ENCODE peak calls at places on chromosome 3, in nine cellular contexts. E is right atrium auricular region, C is left ventricle myocardium inferior, V is PC-9, H is mesothelial cell of epicardium, X is endodermal cell, J is uterus, G is neural crest cell, F is pancreas. D is an unnamed sample.

GRCh38 chr3:146052046-146052790 is 108.8 kb downstream of the PLOD2 start:
- DNase-seq in G (no peak), F (no peak), X (no peak), J (no peak), E (no peak), V (no peak), C (no peak), H (no peak), D (no peak)

GRCh38 chr3:129521702-129522101 is 6.7 kb upstream of the RHO start:
- DNase-seq in E (no peak), X (no peak), C (no peak), V (no peak), F (no peak), H (no peak), J (no peak), G (no peak), D (no peak)

GRCh38 chr3:52405066-52405465 is 39.8 kb downstream of the SEMA3G start:
- DNase-seq in C (peak), G (no peak), V (no peak), E (no peak), J (no peak), H (no peak), X (no peak), F (no peak), D (no peak)

GRCh38 chr3:52440249-52440551 is 4.7 kb downstream of the SEMA3G start:
- DNase-seq in X (peak), F (no peak), C (no peak), E (no peak), G (no peak), H (no peak), J (no peak), V (no peak), D (no peak)

GRCh38 chr3:41434781-41435180 is 235.5 kb downstream of the CTNNB1 start:
- DNase-seq in J (no peak), C (no peak), V (no peak), H (no peak), X (no peak), F (no peak), E (no peak), G (no peak), D (no peak)

GRCh38 chr3:43180027-43180426 is 74.1 kb upstream of the POMGNT2 start:
- DNase-seq in J (no peak), X (peak), C (no peak), E (no peak), V (peak), H (no peak), G (no peak), F (no peak), D (no peak)

GRCh38 chr3:191176038-191176437 is 23.0 kb upstream of the OSTN start:
- DNase-seq in C (no peak), X (no peak), G (no peak), F (no peak), V (no peak), J (no peak), E (no peak), H (no peak), D (no peak)

GRCh38 chr3:39651993-39652739 is 157.2 kb upstream of the MYRIP start:
- DNase-seq in V (no peak), G (no peak), X (no peak), F (peak), C (no peak), H (no peak), E (no peak), J (no peak), D (no peak)

GRCh38 chr3:191290311-191291025 is 38.7 kb upstream of the CCDC50 start:
- DNase-seq in X (no peak), V (no peak), F (no peak), G (no peak), H (no peak), J (no peak), E (no peak), C (no peak), D (no peak)

GRCh38 chr3:31448882-31449243 is 83.9 kb upstream of the STT3B start:
- DNase-seq in J (no peak), E (no peak), G (no peak), X (no peak), F (no peak), V (no peak), H (no peak), C (no peak), D (no peak)

GRCh38 chr3:126416943-126417342 is 22.2 kb downstream of the CFAP100 start:
- DNase-seq in X (no peak), C (no peak), V (no peak), H (no peak), J (no peak), E (no peak), G (no peak), F (peak), D (no peak)

GRCh38 chr3:167700926-167701325 is 33.8 kb downstream of the PDCD10 start:
- DNase-seq in C (no peak), X (no peak), F (no peak), G (no peak), J (no peak), H (no peak), V (no peak), E (no peak), D (no peak)

GRCh38 chr3:38247366-38248035 is 18.1 kb upstream of the SLC22A13 start:
- DNase-seq in V (peak), F (no peak), X (no peak), J (no peak), E (no peak), G (no peak), C (no peak), H (no peak), D (peak)
- TF ChIP-seq CTCF in V (no peak), F (no peak), X (no peak), J (no peak), E (peak), G (no peak), C (peak), H (no peak), D (peak)

DNA sequence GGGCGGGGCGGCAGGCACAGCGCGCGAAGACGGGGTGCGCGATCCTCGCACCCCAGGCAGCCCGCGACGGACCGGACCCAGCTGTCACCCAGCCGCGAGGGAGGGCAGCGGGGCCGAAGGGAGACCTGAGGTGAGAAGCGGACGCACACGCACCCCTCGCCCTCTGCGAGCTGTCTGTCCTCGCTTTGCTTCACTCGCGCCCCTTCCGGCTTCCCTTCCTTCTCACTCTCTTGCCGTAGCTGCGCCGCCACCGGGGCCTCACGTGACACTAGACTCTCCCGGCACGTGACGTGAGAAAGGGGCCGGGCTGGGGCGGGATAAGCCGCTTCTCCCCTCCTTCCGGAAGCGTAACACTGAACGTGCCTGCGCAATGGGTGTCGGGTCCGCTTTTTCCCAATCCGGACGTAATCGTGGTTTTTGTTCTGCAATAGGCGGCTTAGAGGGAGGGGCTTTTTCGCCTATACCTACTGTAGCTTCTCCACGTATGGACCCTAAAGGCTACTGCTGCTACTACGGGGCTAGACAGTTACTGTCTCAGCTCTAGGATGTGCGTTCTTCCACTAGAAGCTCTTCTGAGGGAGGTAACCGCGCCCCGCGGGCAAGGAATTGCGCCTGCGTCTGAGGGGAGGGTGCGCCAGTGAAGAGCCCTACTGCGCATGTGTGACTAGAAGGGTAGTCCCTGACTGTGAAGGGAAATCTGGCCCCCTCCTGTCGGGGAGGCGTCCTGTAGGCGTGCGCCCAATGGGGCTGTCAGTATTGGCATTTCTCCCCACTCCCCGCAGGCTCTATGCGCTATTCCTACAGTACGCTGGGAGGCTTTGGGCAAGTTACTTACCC is at the start of the genes ATG3 and SLC35A5:
- DNase-seq in E (peak), V (peak), J (peak), C (peak), X (peak), G (peak), F (peak), H (peak), D (peak)
- TF ChIP-seq CTCF in E (no peak), V (peak), J (peak), C (no peak), X (peak), G (no peak), F (no peak), H (no peak), D (peak)

GRCh38 chr3:117407317-117407716 is 697.7 kb downstream of the TUSC7 start:
- DNase-seq in X (no peak), J (no peak), E (no peak), F (no peak), C (no peak), H (no peak), G (no peak), V (no peak), D (no peak)
- TF ChIP-seq CTCF in X (peak), J (no peak), E (no peak), F (no peak), C (no peak), H (peak), G (peak), V (peak), D (peak)

GRCh38 chr3:134360046-134360445 is 14.2 kb downstream of the AMOTL2 start:
- DNase-seq in H (no peak), C (no peak), V (no peak), G (no peak), J (no peak), X (peak), F (no peak), E (no peak), D (no peak)

GRCh38 chr3:134356411-134357040 is 17.7 kb downstream of the AMOTL2 start:
- DNase-seq in X (peak), V (no peak), H (no peak), J (peak), F (no peak), E (no peak), C (no peak), G (no peak), D (no peak)

GRCh38 chr3:134359121-134360010 is 14.9 kb downstream of the AMOTL2 start:
- DNase-seq in H (no peak), X (peak), C (peak), E (no peak), J (peak), G (no peak), F (no peak), V (no peak), D (no peak)

GRCh38 chr3:134357261-134357913 is 16.9 kb downstream of the AMOTL2 start:
- DNase-seq in V (no peak), H (no peak), F (no peak), J (peak), E (no peak), C (no peak), X (peak), G (no peak), D (no peak)

GRCh38 chr3:134357914-134358811 is 16.1 kb downstream of the AMOTL2 start:
- DNase-seq in H (peak), F (no peak), C (no peak), X (peak), E (no peak), V (peak), G (no peak), J (peak), D (no peak)
- TF ChIP-seq CTCF in H (no peak), F (no peak), C (peak), X (peak), E (peak), V (peak), G (peak), J (no peak), D (peak)

GRCh38 chr3:55012091-55012490 is 84.2 kb upstream of the LRTM1 start:
- DNase-seq in J (no peak), C (no peak), H (no peak), F (no peak), G (no peak), X (no peak), V (no peak), E (no peak), D (no peak)
- TF ChIP-seq CTCF in J (no peak), C (no peak), H (no peak), F (no peak), G (no peak), X (no peak), V (no peak), E (no peak), D (no peak)

DNA sequence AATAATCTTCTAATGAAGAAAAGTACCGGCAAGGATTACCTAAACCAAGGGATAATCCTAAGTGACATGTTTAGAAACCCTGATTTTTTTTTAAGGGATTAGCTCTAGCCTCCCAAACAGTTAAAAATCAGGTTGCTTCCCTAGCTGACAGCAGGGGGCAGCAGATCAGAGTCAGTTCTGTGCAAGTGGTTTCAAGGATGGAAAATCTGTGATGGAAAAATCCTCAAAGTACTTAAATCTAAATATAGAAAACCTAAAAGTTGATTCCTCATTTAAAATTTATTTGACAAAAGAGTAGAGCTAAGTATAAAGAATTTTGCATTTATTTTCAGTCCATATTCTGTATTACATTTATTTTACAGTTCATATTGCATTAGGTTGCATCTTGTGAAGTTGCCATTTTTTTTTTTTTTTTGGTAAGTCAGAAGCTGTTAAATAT is 107.6 kb downstream of the PEX5L start:
- DNase-seq in G (peak), H (peak), J (no peak), X (peak), C (peak), F (peak), E (no peak), V (peak), D (peak)
- TF ChIP-seq CTCF in G (peak), H (peak), J (no peak), X (peak), C (peak), F (peak), E (peak), V (peak), D (peak)

GRCh38 chr3:160567774-160568173 is 2.4 kb upstream of the KPNA4 start:
- DNase-seq in X (no peak), J (no peak), G (no peak), E (no peak), C (no peak), F (no peak), H (no peak), V (no peak), D (no peak)

GRCh38 chr3:160566499-160566898 is 1.1 kb upstream of the KPNA4 start:
- DNase-seq in V (no peak), C (no peak), E (no peak), J (no peak), H (no peak), F (no peak), G (no peak), X (no peak), D (no peak)

GRCh38 chr3:160564949-160565441 is 376 bp downstream of the KPNA4 start:
- DNase-seq in X (no peak), H (no peak), C (peak), E (peak), F (no peak), V (peak), J (no peak), G (no peak), D (peak)

GRCh38 chr3:160564205-160564922 is 1.0 kb downstream of the KPNA4 start:
- DNase-seq in E (no peak), J (no peak), G (peak), V (no peak), H (no peak), X (peak), C (no peak), F (peak), D (no peak)

DNA sequence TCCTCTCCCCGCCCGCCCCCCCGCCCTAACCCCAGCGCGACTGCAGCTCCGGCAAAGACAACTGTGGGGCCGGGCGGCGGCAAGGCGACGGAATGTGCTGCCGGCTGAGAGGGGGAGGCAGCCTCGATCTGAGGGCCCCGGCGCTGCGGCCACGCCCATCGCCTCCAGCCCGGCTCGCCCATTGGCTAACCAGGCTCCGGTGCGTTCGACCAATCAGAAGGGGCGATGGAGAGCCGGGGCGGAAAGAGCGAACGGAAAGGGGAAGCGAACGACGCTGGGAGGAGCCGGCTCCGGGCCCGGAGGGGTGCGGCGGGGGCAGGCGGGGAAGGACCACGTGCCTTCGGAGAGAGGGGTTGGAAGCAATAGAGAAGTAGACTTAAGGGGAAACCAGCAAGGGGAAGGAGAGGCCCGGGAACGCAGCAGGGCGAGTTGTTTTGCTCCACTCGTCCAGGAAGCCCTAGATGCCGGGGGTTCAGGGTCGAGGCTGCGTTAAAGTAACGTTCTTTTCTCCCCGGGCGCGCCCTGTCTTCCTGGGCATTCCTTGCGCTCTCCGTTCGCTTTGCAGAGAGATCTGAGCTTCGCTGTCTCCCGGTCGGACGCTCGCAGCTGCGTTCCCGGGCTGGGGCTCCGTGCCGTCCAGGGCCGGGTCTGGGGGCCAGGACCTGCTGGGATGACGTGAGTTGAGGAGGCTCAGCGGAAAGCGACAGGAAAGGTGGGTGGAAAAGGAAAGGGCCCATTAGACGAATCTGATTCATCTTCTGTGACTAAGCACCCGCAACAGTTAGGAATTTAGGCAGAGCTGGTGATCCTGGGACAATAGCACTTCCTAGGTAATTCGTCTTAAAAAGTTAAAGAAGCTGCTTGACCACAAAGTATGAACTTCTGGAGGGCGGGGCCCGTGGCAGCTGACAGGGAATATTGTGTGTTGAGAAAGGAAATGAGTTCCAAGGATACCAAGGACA is at the start of gene KPNA4:
- DNase-seq in E (peak), G (peak), F (peak), X (peak), V (peak), H (peak), J (peak), C (peak), D (peak)
- TF ChIP-seq CTCF in E (no peak), G (no peak), F (no peak), X (no peak), V (no peak), H (no peak), J (no peak), C (no peak), D (no peak)

DNA sequence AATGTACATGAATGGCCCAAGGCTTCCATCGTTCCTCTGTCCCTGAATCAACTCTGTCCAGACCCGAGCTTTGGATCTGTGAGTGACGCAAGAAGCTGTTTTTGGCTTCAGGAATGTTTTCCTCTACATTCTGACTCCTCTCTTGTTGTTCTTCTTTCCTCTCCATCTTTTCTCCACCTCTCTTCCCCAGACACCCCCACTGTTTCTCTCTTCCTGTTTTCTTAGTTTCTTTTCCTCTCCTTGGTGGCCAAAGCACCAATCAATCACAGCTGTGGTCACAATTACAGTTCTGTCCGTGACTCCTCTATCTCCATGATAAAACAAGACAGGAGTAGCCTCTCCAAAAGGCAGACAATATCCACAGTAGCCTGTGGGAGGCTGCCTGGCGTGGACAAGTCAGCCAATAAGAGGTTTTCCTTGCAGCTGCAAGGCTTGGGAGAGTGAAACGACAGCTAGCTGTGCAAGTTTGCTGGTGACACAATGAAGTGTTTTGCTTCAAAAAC is 4.9 kb upstream of the TMEM212 start:
- DNase-seq in E (peak), G (peak), J (peak), X (peak), V (no peak), C (peak), H (no peak), F (no peak), D (peak)
- TF ChIP-seq CTCF in E (peak), G (no peak), J (peak), X (no peak), V (no peak), C (peak), H (no peak), F (no peak), D (no peak)

GRCh38 chr3:141939759-141940158 is 63.3 kb downstream of the ATP1B3 start:
- DNase-seq in J (no peak), H (no peak), E (no peak), C (no peak), F (no peak), V (peak), X (no peak), G (no peak), D (peak)

GRCh38 chr3:141938011-141938350 is 61.5 kb downstream of the ATP1B3 start:
- DNase-seq in E (no peak), H (no peak), C (no peak), J (no peak), G (no peak), F (no peak), V (no peak), X (peak), D (no peak)

GRCh38 chr3:141941093-141941492 is 64.7 kb downstream of the ATP1B3 start:
- DNase-seq in J (no peak), C (no peak), V (peak), E (no peak), H (no peak), X (no peak), G (no peak), F (no peak), D (no peak)

GRCh38 chr3:141942006-141942405 is 65.6 kb downstream of the ATP1B3 start:
- DNase-seq in J (no peak), F (no peak), E (no peak), C (no peak), X (no peak), H (no peak), V (no peak), G (no peak), D (no peak)

GRCh38 chr3:141940204-141940776 is 63.8 kb downstream of the ATP1B3 start:
- DNase-seq in X (no peak), E (no peak), G (no peak), J (no peak), C (no peak), F (peak), V (peak), H (peak), D (peak)
- TF ChIP-seq CTCF in X (peak), E (no peak), G (no peak), J (no peak), C (no peak), F (no peak), V (no peak), H (no peak), D (no peak)

DNA sequence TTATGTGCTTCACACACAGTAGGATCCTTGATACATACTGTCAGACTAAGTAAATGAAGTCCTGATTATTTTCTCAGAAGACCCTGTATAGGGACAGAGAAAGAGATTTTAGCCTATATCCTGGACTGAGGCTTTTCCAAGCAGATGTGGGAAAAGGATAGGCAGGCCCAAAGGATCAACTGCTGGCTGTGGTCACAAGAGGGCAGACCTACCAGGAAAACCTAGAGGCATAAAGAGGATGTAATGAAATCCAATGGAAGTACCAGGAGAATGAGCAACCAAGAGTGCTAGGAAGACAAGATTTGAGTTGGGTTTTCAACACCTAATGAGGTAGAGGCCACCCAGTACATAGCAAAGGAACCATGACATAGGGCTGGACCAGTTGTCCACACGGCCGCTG is 23.1 kb downstream of the DCLK3 start:
- DNase-seq in V (no peak), J (no peak), F (no peak), G (no peak), E (no peak), C (no peak), X (peak), H (no peak), D (no peak)
- TF ChIP-seq CTCF in V (peak), J (no peak), F (no peak), G (peak), E (peak), C (peak), X (peak), H (no peak), D (no peak)

D was measured in adrenal gland.